ENCODE peak calls at places on chromosomes 5 and 9, in six cellular contexts. One of them, this sample, is unnamed.
A peak's percentile ranks its signal among the peaks of the same experiment; 100 is the strongest.

GRCh38 chr5:77177576-77177975 is 32.9 kb upstream of the PDE8B start:
- DNase-seq in kidney: no peak
- DNase-seq in endodermal cell: no peak
- DNase-seq in neuronal stem cell: no peak
- DNase-seq in fibroblast of lung: no peak
- DNase-seq in GM23248: no peak
- DNase-seq in this sample: no peak

GRCh38 chr9:108842610-108843295 is 13.0 kb downstream of the ACTL7B start:
- DNase-seq in endodermal cell: no peak
- DNase-seq in fibroblast of lung: no peak
- DNase-seq in kidney: no peak
- DNase-seq in neuronal stem cell: no peak
- DNase-seq in GM23248: no peak
- DNase-seq in this sample: no peak

GRCh38 chr9:124733964-124734740 is 37.0 kb downstream of the NR6A1 start:
- DNase-seq in endodermal cell: no peak
- DNase-seq in fibroblast of lung: no peak
- DNase-seq in kidney: no peak
- DNase-seq in GM23248: no peak
- DNase-seq in neuronal stem cell: no peak
- DNase-seq in this sample: no peak

GRCh38 chr5:117182104-117182503 is 607.5 kb upstream of the SEMA6A start:
- DNase-seq in fibroblast of lung: no peak
- DNase-seq in kidney: no peak
- DNase-seq in neuronal stem cell: no peak
- DNase-seq in GM23248: no peak
- DNase-seq in endodermal cell: no peak
- DNase-seq in this sample: no peak

GRCh38 chr5:178245389-178245788 is 12.8 kb upstream of the PHYKPL start:
- DNase-seq in fibroblast of lung: no peak
- DNase-seq in neuronal stem cell: no peak
- DNase-seq in GM23248: no peak
- DNase-seq in endodermal cell: no peak
- DNase-seq in kidney: no peak
- DNase-seq in this sample: no peak

GRCh38 chr9:69433426-69433825 is 108.4 kb downstream of the ENTREP1 start:
- DNase-seq in endodermal cell: no peak
- DNase-seq in kidney: no peak
- DNase-seq in fibroblast of lung: peak; percentile 39
- DNase-seq in GM23248: peak; percentile 56
- DNase-seq in neuronal stem cell: no peak
- DNase-seq in this sample: no peak

GRCh38 chr5:27748847-27749246 is 710.5 kb upstream of the CDH9 start:
- DNase-seq in GM23248: no peak
- DNase-seq in neuronal stem cell: no peak
- DNase-seq in fibroblast of lung: peak; percentile 3
- DNase-seq in kidney: no peak
- DNase-seq in endodermal cell: no peak
- DNase-seq in this sample: no peak

GRCh38 chr5:35067985-35068384 is 20.2 kb upstream of the AGXT2 start:
- DNase-seq in endodermal cell: no peak
- DNase-seq in neuronal stem cell: no peak
- DNase-seq in fibroblast of lung: peak; percentile 44
- DNase-seq in GM23248: peak; percentile 39
- DNase-seq in kidney: no peak
- DNase-seq in this sample: no peak

GRCh38 chr9:91234523-91234922 is 127.2 kb downstream of the AUH start:
- DNase-seq in kidney: no peak
- DNase-seq in endodermal cell: no peak
- DNase-seq in fibroblast of lung: no peak
- DNase-seq in GM23248: no peak
- DNase-seq in neuronal stem cell: no peak
- DNase-seq in this sample: no peak

GRCh38 chr9:132584616-132585560 is 2.5 kb downstream of the BARHL1 start:
- DNase-seq in kidney: no peak
- DNase-seq in fibroblast of lung: peak; percentile 11
- DNase-seq in GM23248: peak; percentile 34
- DNase-seq in endodermal cell: peak; percentile 65
- DNase-seq in neuronal stem cell: no peak
- DNase-seq in this sample: no peak

GRCh38 chr9:126989847-126990821 is 75.6 kb downstream of the RALGPS1 start:
- DNase-seq in fibroblast of lung: no peak
- DNase-seq in neuronal stem cell: no peak
- DNase-seq in kidney: peak; percentile 82
- DNase-seq in GM23248: no peak
- DNase-seq in endodermal cell: peak; percentile 61
- DNase-seq in this sample: no peak

GRCh38 chr5:175235251-175235963 is 208.6 kb downstream of the DRD1 start:
- DNase-seq in kidney: no peak
- DNase-seq in fibroblast of lung: peak; percentile 51
- DNase-seq in GM23248: peak; percentile 31
- DNase-seq in neuronal stem cell: no peak
- DNase-seq in endodermal cell: no peak
- DNase-seq in this sample: no peak

GRCh38 chr9:106286249-106286648 is 576.7 kb upstream of the ZNF462 start:
- DNase-seq in kidney: no peak
- DNase-seq in endodermal cell: peak; percentile 74
- DNase-seq in neuronal stem cell: peak; percentile 51
- DNase-seq in fibroblast of lung: peak; percentile 20
- DNase-seq in GM23248: no peak
- DNase-seq in this sample: no peak

GRCh38 chr9:131097948-131098278 is 1.6 kb downstream of the AIF1L start:
- DNase-seq in endodermal cell: no peak
- DNase-seq in GM23248: no peak
- DNase-seq in kidney: no peak
- DNase-seq in neuronal stem cell: no peak
- DNase-seq in fibroblast of lung: no peak
- DNase-seq in this sample: no peak

GRCh38 chr5:149421834-149422233 is 42.7 kb upstream of the IL17B start:
- DNase-seq in GM23248: peak; percentile 78
- DNase-seq in endodermal cell: no peak
- DNase-seq in neuronal stem cell: no peak
- DNase-seq in kidney: no peak
- DNase-seq in fibroblast of lung: no peak
- DNase-seq in this sample: no peak

GRCh38 chr9:134717793-134718645 is 76.4 kb downstream of the COL5A1 start:
- DNase-seq in kidney: no peak
- DNase-seq in endodermal cell: no peak
- DNase-seq in fibroblast of lung: no peak
- DNase-seq in GM23248: no peak
- DNase-seq in neuronal stem cell: no peak
- DNase-seq in this sample: no peak

GRCh38 chr5:64147849-64148441 is 17.7 kb upstream of the RNF180 start:
- DNase-seq in endodermal cell: peak; percentile 87
- DNase-seq in neuronal stem cell: peak; percentile 51
- DNase-seq in kidney: peak; percentile 81
- DNase-seq in fibroblast of lung: peak; percentile 30
- DNase-seq in GM23248: peak; percentile 71
- DNase-seq in this sample: no peak

GRCh38 chr5:127396490-127397155 is 106.0 kb downstream of the MEGF10 start:
- DNase-seq in kidney: peak; percentile 63
- DNase-seq in GM23248: no peak
- DNase-seq in fibroblast of lung: no peak
- DNase-seq in neuronal stem cell: no peak
- DNase-seq in endodermal cell: peak; percentile 59
- DNase-seq in this sample: no peak

GRCh38 chr5:14906628-14907027 is 35.0 kb upstream of the ANKH start:
- DNase-seq in endodermal cell: no peak
- DNase-seq in GM23248: no peak
- DNase-seq in kidney: no peak
- DNase-seq in fibroblast of lung: no peak
- DNase-seq in neuronal stem cell: no peak
- DNase-seq in this sample: no peak

GRCh38 chr5:90434116-90434714 is 24.7 kb upstream of the CETN3 start:
- DNase-seq in endodermal cell: peak; percentile 89
- DNase-seq in fibroblast of lung: peak; percentile 37
- DNase-seq in GM23248: peak; percentile 51
- DNase-seq in neuronal stem cell: no peak
- DNase-seq in kidney: no peak
- DNase-seq in this sample: peak; percentile 57

GRCh38 chr5:40911278-40911677 is 2.0 kb downstream of the C7 start:
- DNase-seq in GM23248: no peak
- DNase-seq in endodermal cell: no peak
- DNase-seq in kidney: no peak
- DNase-seq in fibroblast of lung: no peak
- DNase-seq in neuronal stem cell: no peak
- DNase-seq in this sample: no peak

GRCh38 chr5:40906351-40906751 is 2.9 kb upstream of the C7 start:
- DNase-seq in kidney: no peak
- DNase-seq in endodermal cell: no peak
- DNase-seq in GM23248: no peak
- DNase-seq in fibroblast of lung: peak; percentile 38
- DNase-seq in neuronal stem cell: no peak
- DNase-seq in this sample: no peak

GRCh38 chr5:40904994-40905306 is 4.3 kb upstream of the C7 start:
- DNase-seq in GM23248: no peak
- DNase-seq in kidney: no peak
- DNase-seq in endodermal cell: no peak
- DNase-seq in neuronal stem cell: no peak
- DNase-seq in fibroblast of lung: no peak
- DNase-seq in this sample: no peak

GRCh38 chr5:40909723-40910122 is 426 bp downstream of the C7 start:
- DNase-seq in neuronal stem cell: no peak
- DNase-seq in GM23248: no peak
- DNase-seq in kidney: no peak
- DNase-seq in endodermal cell: no peak
- DNase-seq in fibroblast of lung: peak; percentile 12
- DNase-seq in this sample: no peak

DNA sequence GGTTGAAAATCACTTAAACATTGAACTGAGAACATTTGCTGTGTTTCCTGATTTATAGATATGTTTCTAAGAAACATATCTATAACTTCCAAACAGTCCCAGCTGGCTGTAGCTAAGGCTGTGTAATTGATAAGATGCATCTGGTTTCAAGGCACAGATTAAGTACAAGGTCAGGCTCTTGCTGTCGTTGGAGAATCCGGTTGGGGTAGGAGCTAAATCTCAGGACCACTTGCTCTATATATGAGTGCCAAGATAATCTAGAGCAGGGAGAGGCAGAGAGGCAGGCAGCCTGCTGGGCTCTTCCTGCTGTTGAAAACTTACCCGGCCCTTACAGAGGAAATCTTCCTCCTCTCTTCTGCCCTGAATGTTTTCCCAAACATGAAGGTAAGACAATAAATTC is at the start of gene C7:
- DNase-seq in kidney: no peak
- DNase-seq in fibroblast of lung: no peak
- DNase-seq in GM23248: no peak
- DNase-seq in neuronal stem cell: no peak
- DNase-seq in endodermal cell: no peak
- DNase-seq in this sample: no peak
- H3K9ac ChIP-seq in kidney: no peak within 1 kb of the TSS
- H3K9ac ChIP-seq in fibroblast of lung: no peak within 1 kb of the TSS
- H3K9ac ChIP-seq in GM23248: no peak within 1 kb of the TSS
- H3K9ac ChIP-seq in neuronal stem cell: no peak within 1 kb of the TSS
- H3K9ac ChIP-seq in endodermal cell: no peak within 1 kb of the TSS
- H3K9ac ChIP-seq in this sample: no peak within 1 kb of the TSS

GRCh38 chr5:124658867-124659557 is 87.4 kb downstream of the ZNF608 start:
- DNase-seq in fibroblast of lung: no peak
- DNase-seq in GM23248: peak; percentile 13
- DNase-seq in neuronal stem cell: no peak
- DNase-seq in kidney: no peak
- DNase-seq in endodermal cell: no peak
- DNase-seq in this sample: no peak
- H3K9ac ChIP-seq in fibroblast of lung: no peak overlapping the region
- H3K9ac ChIP-seq in GM23248: no peak overlapping the region
- H3K9ac ChIP-seq in neuronal stem cell: no peak overlapping the region
- H3K9ac ChIP-seq in kidney: peak overlapping the region; percentile 13
- H3K9ac ChIP-seq in endodermal cell: no peak overlapping the region
- H3K9ac ChIP-seq in this sample: no peak overlapping the region

GRCh38 chr9:98667241-98667640 is 41.5 kb downstream of the GABBR2 start:
- DNase-seq in GM23248: no peak
- DNase-seq in kidney: no peak
- DNase-seq in neuronal stem cell: no peak
- DNase-seq in fibroblast of lung: no peak
- DNase-seq in endodermal cell: no peak
- DNase-seq in this sample: no peak

GRCh38 chr9:98665511-98665910 is 43.2 kb downstream of the GABBR2 start:
- DNase-seq in endodermal cell: no peak
- DNase-seq in GM23248: no peak
- DNase-seq in fibroblast of lung: no peak
- DNase-seq in kidney: no peak
- DNase-seq in neuronal stem cell: no peak
- DNase-seq in this sample: no peak
- H3K9ac ChIP-seq in endodermal cell: no peak overlapping the region
- H3K9ac ChIP-seq in GM23248: no peak overlapping the region
- H3K9ac ChIP-seq in fibroblast of lung: no peak overlapping the region
- H3K9ac ChIP-seq in kidney: no peak overlapping the region
- H3K9ac ChIP-seq in neuronal stem cell: no peak overlapping the region
- H3K9ac ChIP-seq in this sample: no peak overlapping the region

GRCh38 chr9:22241611-22242010 is 205.0 kb upstream of the DMRTA1 start:
- DNase-seq in fibroblast of lung: no peak
- DNase-seq in kidney: no peak
- DNase-seq in endodermal cell: no peak
- DNase-seq in neuronal stem cell: no peak
- DNase-seq in GM23248: no peak
- DNase-seq in this sample: no peak

GRCh38 chr9:22241024-22241423 is 205.6 kb upstream of the DMRTA1 start:
- DNase-seq in endodermal cell: no peak
- DNase-seq in neuronal stem cell: no peak
- DNase-seq in GM23248: no peak
- DNase-seq in fibroblast of lung: peak; percentile 27
- DNase-seq in kidney: no peak
- DNase-seq in this sample: no peak

GRCh38 chr9:22237497-22238363 is 208.9 kb upstream of the DMRTA1 start:
- DNase-seq in fibroblast of lung: peak; percentile 97
- DNase-seq in kidney: no peak
- DNase-seq in neuronal stem cell: no peak
- DNase-seq in endodermal cell: no peak
- DNase-seq in GM23248: peak; percentile 93
- DNase-seq in this sample: peak; percentile 38

GRCh38 chr9:22240619-22241018 is 206.0 kb upstream of the DMRTA1 start:
- DNase-seq in kidney: no peak
- DNase-seq in GM23248: peak; percentile 67
- DNase-seq in endodermal cell: no peak
- DNase-seq in neuronal stem cell: no peak
- DNase-seq in fibroblast of lung: peak; percentile 69
- DNase-seq in this sample: no peak

DNA sequence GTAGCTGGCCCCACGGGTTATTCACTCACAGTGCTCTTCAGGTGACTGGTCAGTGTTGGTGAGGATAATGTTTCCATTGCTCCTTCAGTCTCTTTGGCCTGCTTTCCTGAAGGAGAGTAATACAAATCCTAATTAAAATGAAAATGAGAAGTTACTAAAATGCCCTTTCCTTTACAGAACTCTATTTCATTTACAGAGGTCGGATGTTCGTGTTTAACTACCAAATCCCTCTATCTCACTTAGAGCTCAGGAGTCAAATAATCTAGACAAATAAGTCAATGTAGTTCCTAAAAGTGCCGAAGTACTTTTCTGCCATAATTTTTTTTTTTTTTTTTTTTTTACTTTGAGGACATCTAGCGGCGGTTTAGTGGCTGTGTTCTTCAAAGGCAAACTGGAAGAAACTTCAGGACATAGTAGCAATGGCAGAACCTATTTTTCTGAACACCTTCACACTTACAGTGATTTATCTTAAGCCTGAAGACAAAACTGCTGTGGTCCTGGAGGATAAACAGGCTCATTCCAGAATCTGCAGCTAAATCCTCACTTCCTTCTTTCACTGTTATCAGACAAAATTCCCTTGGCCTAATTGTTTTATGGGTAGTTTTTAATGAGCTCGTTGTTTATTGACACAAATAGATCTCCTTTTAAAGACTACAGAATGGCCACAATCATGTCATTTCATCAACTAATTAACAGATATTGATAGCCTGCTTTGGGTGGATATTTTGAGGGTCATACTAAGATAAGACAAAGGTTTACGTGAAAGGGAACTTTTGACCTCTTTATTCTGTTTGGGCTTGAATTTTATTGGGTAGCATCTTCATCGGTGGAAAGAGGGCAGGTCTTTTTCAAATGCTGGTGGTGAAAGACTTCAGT is 207.6 kb upstream of the DMRTA1 start:
- DNase-seq in fibroblast of lung: peak; percentile 71
- DNase-seq in endodermal cell: no peak
- DNase-seq in kidney: no peak
- DNase-seq in neuronal stem cell: no peak
- DNase-seq in GM23248: peak; percentile 77
- DNase-seq in this sample: no peak
- H3K9ac ChIP-seq in fibroblast of lung: no peak overlapping the region
- H3K9ac ChIP-seq in endodermal cell: peak overlapping the region; percentile 61
- H3K9ac ChIP-seq in kidney: no peak overlapping the region
- H3K9ac ChIP-seq in neuronal stem cell: no peak overlapping the region
- H3K9ac ChIP-seq in GM23248: peak overlapping the region; percentile 15
- H3K9ac ChIP-seq in this sample: no peak overlapping the region

This sample was measured in DND-41.